ENCODE peak calls at places on chromosomes 6 and 20, in five cellular contexts. E is left ventricle myocardium inferior, U is upper lobe of left lung, Q is cardiac fibroblast, S is colonic mucosa. L is an unnamed sample.
A peak's percentile ranks its signal among the peaks of the same experiment; 100 is the strongest.

GRCh38 chr20:38771621-38772020 is 23.4 kb downstream of the ACTR5 start:
- DNase-seq in S (no peak), U (no peak), E (no peak), Q (no peak), L (no peak)

GRCh38 chr6:151325075-151326050 is 66.0 kb downstream of the ZBTB2 start:
- DNase-seq in U (peak; percentile 66), E (peak; percentile 49), Q (peak; percentile 89), S (peak; percentile 55), L (peak; percentile 60)

GRCh38 chr6:24584390-24584735 is 61.6 kb downstream of the KIAA0319 start:
- DNase-seq in S (no peak), Q (no peak), U (no peak), E (no peak), L (no peak)

GRCh38 chr20:5835870-5836269 is 85.7 kb downstream of the SHLD1 start:
- DNase-seq in U (no peak), S (no peak), E (no peak), Q (peak; percentile 71), L (no peak)

GRCh38 chr6:163793584-163793983 is 379.1 kb downstream of the QKI start:
- DNase-seq in U (no peak), Q (peak; percentile 57), E (no peak), S (no peak), L (no peak)

GRCh38 chr6:135534773-135535380 is 37.3 kb upstream of the AHI1 start:
- DNase-seq in U (no peak), Q (peak; percentile 64), E (no peak), S (no peak), L (no peak)

GRCh38 chr20:23622839-23623343 is 14.9 kb downstream of the CST3 start:
- DNase-seq in E (peak; percentile 72), U (peak; percentile 62), Q (peak; percentile 96), S (peak; percentile 74), L (no peak)

GRCh38 chr20:58209652-58210397 is 18.6 kb downstream of the ANKRD60 start:
- DNase-seq in E (peak; percentile 82), Q (peak; percentile 75), S (peak; percentile 85), U (peak; percentile 85), L (peak; percentile 97)

GRCh38 chr6:166936079-166936787 is 20.1 kb downstream of the RNASET2 start:
- DNase-seq in Q (no peak), U (no peak), E (no peak), S (no peak), L (peak; percentile 32)

GRCh38 chr6:162964703-162965140 is 236.9 kb downstream of the PACRG start:
- DNase-seq in U (no peak), E (peak; percentile 61), Q (peak; percentile 99), S (peak; percentile 39), L (no peak)

GRCh38 chr20:54221383-54221782 is 13.5 kb downstream of the PFDN4 start:
- DNase-seq in E (no peak), Q (peak; percentile 13), U (no peak), S (no peak), L (no peak)

GRCh38 chr6:149095842-149096241 is 221.7 kb upstream of the TAB2 start:
- DNase-seq in S (no peak), E (no peak), U (no peak), Q (no peak), L (no peak)

GRCh38 chr6:108807928-108808327 is 40.3 kb upstream of the ARMC2 start:
- DNase-seq in Q (no peak), S (no peak), U (no peak), E (no peak), L (no peak)

GRCh38 chr6:40996591-40997247 is 42.3 kb downstream of the UNC5CL start:
- DNase-seq in S (peak; percentile 35), E (no peak), Q (peak; percentile 2), U (peak; percentile 33), L (peak; percentile 19)

GRCh38 chr6:41721396-41721795 is 14.0 kb downstream of the TFEB start:
- DNase-seq in E (no peak), U (no peak), Q (no peak), S (no peak), L (no peak)

GRCh38 chr6:87322304-87323212 is at the start of gene SMIM8:
- DNase-seq in Q (peak; percentile 70), U (peak; percentile 91), E (peak; percentile 84), S (peak; percentile 87), L (peak; percentile 94)

GRCh38 chr20:51946581-51946980 is 144.3 kb upstream of the SALL4 start:
- DNase-seq in S (no peak), Q (peak; percentile 25), U (no peak), E (no peak), L (no peak)

GRCh38 chr20:2151805-2152727 is 50.4 kb downstream of the STK35 start:
- DNase-seq in E (no peak), S (no peak), U (peak; percentile 53), Q (peak; percentile 29), L (no peak)

GRCh38 chr6:14900919-14901318 is 344.9 kb upstream of the JARID2 start:
- DNase-seq in U (no peak), E (no peak), Q (no peak), S (no peak), L (no peak)

GRCh38 chr20:48738399-48739304 is 89.1 kb downstream of the PREX1 start:
- DNase-seq in E (no peak), U (no peak), Q (no peak), S (no peak), L (no peak)

GRCh38 chr20:62997626-62998025 is 9.1 kb downstream of the BHLHE23 start:
- DNase-seq in Q (no peak), E (no peak), S (no peak), U (no peak), L (no peak)

GRCh38 chr6:53426544-53427270 is 78.0 kb upstream of the ELOVL5 start:
- DNase-seq in U (no peak), E (no peak), Q (no peak), S (no peak), L (no peak)

GRCh38 chr20:19779634-19780033 is 21.6 kb downstream of the RIN2 start:
- DNase-seq in Q (no peak), S (no peak), E (no peak), U (no peak), L (no peak)

GRCh38 chr6:144757299-144757698 is 472.2 kb downstream of the UTRN start:
- DNase-seq in S (no peak), Q (no peak), E (no peak), U (no peak), L (no peak)

GRCh38 chr6:116144590-116144989 is 18.7 kb upstream of the COL10A1 start:
- DNase-seq in Q (peak; percentile 78), S (no peak), E (no peak), U (no peak), L (no peak)

GRCh38 chr20:35215066-35215956 is 11.2 kb upstream of the MMP24 start:
- DNase-seq in U (no peak), Q (peak; percentile 52), S (no peak), E (no peak), L (no peak)

GRCh38 chr20:62860924-62861691 is 514 bp downstream of the TCFL5 start:
- DNase-seq in E (no peak), U (no peak), Q (no peak), S (no peak), L (no peak)

GRCh38 chr6:87747646-87748045 is 45.6 kb upstream of the AKIRIN2 start:
- DNase-seq in E (no peak), S (no peak), Q (no peak), U (no peak), L (no peak)

GRCh38 chr6:163738725-163739124 is 324.2 kb downstream of the QKI start:
- DNase-seq in Q (no peak), S (no peak), U (no peak), E (no peak), L (no peak)

GRCh38 chr6:136069119-136069518 is 181.0 kb downstream of the MTFR2 start:
- DNase-seq in U (no peak), S (no peak), Q (peak; percentile 87), E (no peak), L (no peak)

GRCh38 chr20:17501701-17502100 is 29.5 kb downstream of the BFSP1 start:
- DNase-seq in E (no peak), S (no peak), U (no peak), Q (no peak), L (no peak)

GRCh38 chr6:139376054-139376355 is 1.6 kb upstream of the CITED2 start:
- DNase-seq in E (peak; percentile 47), Q (no peak), U (peak; percentile 54), S (no peak), L (no peak)

GRCh38 chr6:114158838-114159694 is 183.8 kb downstream of the HS3ST5 start:
- DNase-seq in S (no peak), E (no peak), Q (no peak), U (no peak), L (no peak)

GRCh38 chr20:31547017-31547675 is 32.9 kb downstream of the HM13 start:
- DNase-seq in S (peak; percentile 86), E (peak; percentile 85), Q (no peak), U (peak; percentile 76), L (peak; percentile 76)
- TF ChIP-seq CTCF in S (no peak), E (peak; percentile 27), Q (no peak), U (no peak), L (no peak)

DNA sequence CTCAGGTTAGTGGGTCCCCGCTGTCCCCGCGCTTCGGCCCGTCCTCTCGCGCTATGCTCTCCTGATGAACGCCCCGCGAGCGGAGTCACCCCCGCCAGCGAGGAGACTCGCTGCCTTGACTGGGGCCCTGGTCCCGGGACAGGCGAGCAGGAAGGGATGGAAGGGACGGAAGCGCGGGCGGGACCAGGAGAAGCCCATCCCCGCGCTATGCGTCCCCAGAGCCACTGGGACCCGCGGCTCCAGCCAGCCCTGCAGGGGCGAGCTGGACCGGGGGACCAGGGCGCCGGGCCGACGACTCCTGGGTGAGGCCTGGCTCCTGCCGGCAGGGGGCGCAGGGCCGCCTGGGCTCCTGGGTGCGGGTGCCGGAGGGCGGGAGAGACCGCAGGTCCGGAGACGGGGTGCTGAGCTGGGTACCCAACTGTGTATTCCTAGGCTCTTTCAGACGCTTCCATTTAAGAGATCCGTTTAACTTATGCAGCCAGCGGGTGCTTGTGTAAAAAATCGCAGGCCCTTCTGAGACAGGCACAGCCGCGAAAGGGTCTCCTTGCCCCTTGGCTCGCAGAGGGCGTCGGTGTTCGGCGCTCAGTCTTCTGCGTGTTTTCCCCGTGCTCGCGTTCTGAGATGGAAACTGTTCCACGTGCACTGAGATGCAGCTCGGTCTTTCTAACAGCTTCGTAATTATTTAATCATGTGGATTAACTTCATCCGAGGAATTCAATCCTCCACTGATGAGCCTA is 580 bp upstream of the SYCP2 start:
- DNase-seq in Q (peak; percentile 68), S (peak; percentile 78), U (peak; percentile 89), E (peak; percentile 86), L (peak; percentile 87)
- TF ChIP-seq CTCF in Q (peak; percentile 60), S (peak; percentile 98), U (peak; percentile 96), E (peak; percentile 98), L (peak; percentile 84)

GRCh38 chr6:43772571-43773049 is 2.6 kb downstream of the VEGFA start:
- DNase-seq in U (no peak), S (peak; percentile 49), Q (peak; percentile 20), E (no peak), L (peak; percentile 43)
- TF ChIP-seq CTCF in U (no peak), S (no peak), Q (peak; percentile 1), E (no peak), L (no peak)

DNA sequence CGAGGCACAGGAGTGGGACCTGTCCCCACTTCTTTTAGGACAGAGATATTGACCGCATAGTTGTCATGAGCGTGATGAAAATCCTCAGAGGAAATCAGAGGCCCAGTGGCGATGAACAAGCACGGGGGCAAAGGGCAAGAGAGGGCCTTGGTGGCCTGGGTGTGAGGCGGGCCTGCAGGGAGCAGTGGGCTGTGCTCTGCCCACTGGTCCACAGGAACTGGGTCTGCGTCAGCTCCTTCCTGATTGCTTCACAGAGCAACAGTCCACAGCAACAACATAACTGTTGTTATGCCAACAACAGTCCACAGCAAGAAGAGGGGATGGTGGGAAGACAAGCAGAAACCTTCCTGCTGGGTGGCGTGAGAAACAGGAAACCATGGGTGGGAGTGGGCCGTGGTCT is 335.6 kb downstream of the ZFAND3 start:
- DNase-seq in Q (peak; percentile 87), S (no peak), E (no peak), U (peak; percentile 49), L (no peak)
- TF ChIP-seq CTCF in Q (no peak), S (no peak), E (no peak), U (no peak), L (no peak)

GRCh38 chr6:169978615-169979161 is 227.3 kb downstream of the ERMARD start:
- DNase-seq in E (no peak), U (peak; percentile 56), S (no peak), Q (no peak), L (no peak)
- TF ChIP-seq CTCF in E (no peak), U (no peak), S (no peak), Q (no peak), L (no peak)